ENCODE peak calls at places on chromosomes 1 and 21, in six cellular contexts. F is PC-9, T is psoas muscle, S is astrocyte of the spinal cord, H is WTC11, N is K562. J is an unnamed sample.
A peak's percentile ranks its signal among the peaks of the same experiment; 100 is the strongest.

GRCh38 chr21:23585419-23585818 is 2021.9 kb downstream of the MRPL39 start:
- DNase-seq in F (no peak), T (no peak), S (no peak), H (no peak), N (no peak), J (no peak)

GRCh38 chr1:76939107-76939816 is 72.0 kb downstream of the ST6GALNAC5 start:
- DNase-seq in F (no peak), T (no peak), S (peak; percentile 34), H (no peak), N (no peak), J (no peak)

GRCh38 chr21:45410151-45410864 is 5.3 kb downstream of the COL18A1 start:
- DNase-seq in F (no peak), T (peak; percentile 56), S (no peak), H (no peak), N (no peak), J (no peak)

GRCh38 chr1:11860586-11860985 is 1.8 kb upstream of the NPPB start:
- DNase-seq in F (no peak), T (no peak), S (no peak), H (no peak), N (no peak), J (no peak)

GRCh38 chr1:163820190-163820589 is 498.4 kb downstream of the NUF2 start:
- DNase-seq in F (no peak), T (no peak), S (no peak), H (no peak), N (no peak), J (no peak)

GRCh38 chr1:206753141-206753540 is 17.4 kb upstream of the IL19 start:
- DNase-seq in F (no peak), T (no peak), S (peak; percentile 33), H (no peak), N (no peak), J (no peak)

GRCh38 chr1:162349635-162350330 is 26.9 kb downstream of the SPATA46 start:
- DNase-seq in F (peak; percentile 43), T (no peak), S (peak; percentile 59), H (no peak), N (peak; percentile 39), J (no peak)

GRCh38 chr1:179327679-179328078 is 34.1 kb downstream of the SOAT1 start:
- DNase-seq in F (no peak), T (no peak), S (no peak), H (no peak), N (no peak), J (no peak)

GRCh38 chr1:246350745-246351144 is 156.3 kb downstream of the SMYD3 start:
- DNase-seq in F (no peak), T (no peak), S (no peak), H (no peak), N (no peak), J (no peak)

GRCh38 chr1:14142397-14143095 is 442.6 kb downstream of the PRDM2 start:
- DNase-seq in F (no peak), T (no peak), S (no peak), H (no peak), N (no peak), J (no peak)

GRCh38 chr1:22733643-22734042 is 23.0 kb downstream of the EPHB2 start:
- DNase-seq in F (no peak), T (no peak), S (no peak), H (no peak), N (no peak), J (no peak)

GRCh38 chr1:56456426-56457101 is 122.8 kb downstream of the PLPP3 start:
- DNase-seq in F (no peak), T (no peak), S (peak; percentile 58), H (no peak), N (no peak), J (no peak)

GRCh38 chr1:224726783-224727182 is 110.7 kb downstream of the CNIH3 start:
- DNase-seq in F (no peak), T (no peak), S (peak; percentile 95), H (no peak), N (no peak), J (no peak)

GRCh38 chr21:44647222-44647552 is 973 bp downstream of the KRTAP10-11 start:
- DNase-seq in F (no peak), T (no peak), S (no peak), H (no peak), N (no peak), J (no peak)

GRCh38 chr21:36706951-36707762 is 8.2 kb downstream of the SIM2 start:
- DNase-seq in F (no peak), T (no peak), S (no peak), H (no peak), N (no peak), J (no peak)

GRCh38 chr1:156945881-156946661 is 25.6 kb downstream of the LRRC71 start:
- DNase-seq in F (peak; percentile 50), T (peak; percentile 42), S (peak; percentile 20), H (no peak), N (no peak), J (no peak)

GRCh38 chr1:20411196-20411980 is 74.6 kb downstream of the CAMK2N1 start:
- DNase-seq in F (peak; percentile 33), T (no peak), S (peak; percentile 94), H (no peak), N (no peak), J (no peak)

GRCh38 chr1:118047006-118047649 is 117.6 kb downstream of the WDR3 start:
- DNase-seq in F (no peak), T (no peak), S (no peak), H (no peak), N (no peak), J (no peak)

GRCh38 chr1:155084722-155085503 is 6.3 kb downstream of the EFNA3 start:
- DNase-seq in F (peak; percentile 92), T (peak; percentile 95), S (peak; percentile 95), H (peak; percentile 97), N (peak; percentile 89), J (peak; percentile 94)

GRCh38 chr1:179079113-179079761 is 2.6 kb upstream of the TOR3A start:
- DNase-seq in F (peak; percentile 38), T (no peak), S (peak; percentile 78), H (peak; percentile 31), N (peak; percentile 63), J (peak; percentile 83)

GRCh38 chr1:59025898-59026426 is 242.1 kb upstream of the JUN start:
- DNase-seq in F (no peak), T (no peak), S (peak; percentile 90), H (no peak), N (no peak), J (peak; percentile 26)

GRCh38 chr1:233512538-233512937 is 101.4 kb upstream of the KCNK1 start:
- DNase-seq in F (no peak), T (no peak), S (no peak), H (no peak), N (no peak), J (no peak)

GRCh38 chr1:67339623-67340343 is 32.1 kb downstream of the IL12RB2 start:
- DNase-seq in F (peak; percentile 22), T (no peak), S (peak; percentile 76), H (no peak), N (no peak), J (no peak)

GRCh38 chr1:20711285-20712209 is 6.3 kb downstream of the KIF17 start:
- DNase-seq in F (no peak), T (no peak), S (no peak), H (peak; percentile 36), N (peak; percentile 51), J (no peak)

GRCh38 chr1:30151826-30152225 is 571.6 kb downstream of the MATN1 start:
- DNase-seq in F (no peak), T (no peak), S (no peak), H (no peak), N (no peak), J (no peak)

GRCh38 chr21:38467911-38468310 is 30.4 kb downstream of the ERG start:
- DNase-seq in F (no peak), T (no peak), S (no peak), H (peak; percentile 38), N (no peak), J (no peak)

GRCh38 chr1:87335175-87335992 is 6.7 kb downstream of the LMO4 start:
- DNase-seq in F (peak; percentile 43), T (peak; percentile 84), S (peak; percentile 30), H (peak; percentile 60), N (peak; percentile 76), J (peak; percentile 77)

GRCh38 chr1:64891440-64891815 is 74.9 kb downstream of the JAK1 start:
- DNase-seq in F (no peak), T (no peak), S (no peak), H (no peak), N (no peak), J (no peak)

GRCh38 chr1:203381151-203381751 is 30.3 kb upstream of the FMOD start:
- DNase-seq in F (no peak), T (no peak), S (no peak), H (no peak), N (no peak), J (peak; percentile 85)

GRCh38 chr1:71785470-71785869 is 496.9 kb downstream of the NEGR1 start:
- DNase-seq in F (no peak), T (no peak), S (peak; percentile 4), H (no peak), N (no peak), J (no peak)

GRCh38 chr1:71783096-71783495 is 499.2 kb downstream of the NEGR1 start:
- DNase-seq in F (no peak), T (no peak), S (no peak), H (no peak), N (no peak), J (no peak)

GRCh38 chr1:71777094-71777493 is 505.2 kb downstream of the NEGR1 start:
- DNase-seq in F (no peak), T (no peak), S (no peak), H (no peak), N (no peak), J (no peak)

GRCh38 chr1:71784989-71785388 is 497.4 kb downstream of the NEGR1 start:
- DNase-seq in F (no peak), T (no peak), S (no peak), H (no peak), N (no peak), J (no peak)

GRCh38 chr1:71780681-71781080 is 501.7 kb downstream of the NEGR1 start:
- DNase-seq in F (no peak), T (no peak), S (peak; percentile 18), H (no peak), N (no peak), J (no peak)
- TF ChIP-seq CTCF in F (no peak), T (no peak), S (no peak), H (no peak), N (no peak), J (no peak)

DNA sequence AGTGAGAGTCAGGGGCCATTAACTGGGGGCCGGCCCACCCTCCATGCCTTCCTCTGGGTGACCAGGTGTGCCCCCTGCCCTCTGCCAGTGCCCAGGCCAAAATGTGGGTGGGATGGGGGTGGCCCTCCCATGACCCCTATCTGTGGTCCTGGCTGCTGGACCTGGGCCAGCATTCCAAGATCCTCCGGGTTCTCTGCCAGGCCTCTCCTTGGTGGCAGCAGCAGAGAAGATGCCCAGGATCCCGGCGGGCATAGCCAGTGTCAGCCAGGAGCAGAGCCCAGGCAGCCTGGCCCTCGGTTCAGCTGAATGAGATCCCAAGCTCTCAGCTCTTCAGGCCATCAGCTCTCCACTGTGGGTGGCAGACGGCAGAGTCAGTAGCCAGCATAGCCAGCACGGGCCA is 31.3 kb upstream of the ACTRT2 start:
- DNase-seq in F (no peak), T (no peak), S (no peak), H (no peak), N (no peak), J (no peak)
- TF ChIP-seq CTCF in F (no peak), T (no peak), S (no peak), H (no peak), N (no peak), J (no peak)

GRCh38 chr21:25806053-25806452 is 71.3 kb downstream of the GABPA start:
- DNase-seq in F (no peak), T (no peak), S (no peak), H (no peak), N (no peak), J (no peak)
- TF ChIP-seq CTCF in F (no peak), T (no peak), S (no peak), H (no peak), N (no peak), J (no peak)

GRCh38 chr1:235367000-235367908 is at the start of gene TBCE:
- DNase-seq in F (peak; percentile 99), T (peak; percentile 98), S (peak; percentile 98), H (peak; percentile 98), N (peak; percentile 98), J (peak; percentile 95)
- TF ChIP-seq CTCF in F (no peak), T (no peak), S (peak; percentile 18), H (no peak), N (no peak), J (no peak)

J was measured in OCI-LY7.